ENCODE peak calls at places on chromosomes 12 and 14, in five cellular contexts. M is NCI-H1092, E is body of pancreas, P is Panc1, F is kidney glomerular epithelial cell. J is an unnamed sample.
A peak's percentile ranks its signal among the peaks of the same experiment; 100 is the strongest.

GRCh38 chr14:84273181-84273580 is 1256.8 kb upstream of the FLRT2 start:
- DNase-seq in M (no peak), E (no peak), P (no peak), F (no peak), J (no peak)

GRCh38 chr14:71932229-71932951 is at the start of gene RGS6:
- DNase-seq in M (no peak), E (peak; percentile 18), P (no peak), F (no peak), J (peak; percentile 6)

GRCh38 chr14:43012817-43013216 is 1406.1 kb downstream of the LRFN5 start:
- DNase-seq in M (no peak), E (no peak), P (no peak), F (no peak), J (no peak)

GRCh38 chr12:7832059-7832696 is 40.5 kb downstream of the SLC2A14 start:
- DNase-seq in M (no peak), E (peak; percentile 15), P (peak; percentile 4), F (no peak), J (no peak)

GRCh38 chr14:65915125-65915524 is 502.6 kb downstream of the FUT8 start:
- DNase-seq in M (no peak), E (no peak), P (no peak), F (no peak), J (no peak)

GRCh38 chr12:17076335-17076734 is 470.4 kb upstream of the LMO3 start:
- DNase-seq in M (peak; percentile 56), E (no peak), P (no peak), F (no peak), J (no peak)

GRCh38 chr12:8780389-8780788 is 42.0 kb upstream of the A2ML1 start:
- DNase-seq in M (no peak), E (no peak), P (peak; percentile 2), F (peak; percentile 5), J (no peak)

GRCh38 chr14:64303471-64303917 is 9.3 kb upstream of the ESR2 start:
- DNase-seq in M (peak; percentile 49), E (no peak), P (peak; percentile 32), F (peak; percentile 62), J (peak; percentile 48)

GRCh38 chr14:105077649-105077995 is 12.4 kb upstream of the GPR132 start:
- DNase-seq in M (no peak), E (no peak), P (no peak), F (no peak), J (no peak)

GRCh38 chr12:94262228-94263010 is 114.0 kb downstream of the PLXNC1 start:
- DNase-seq in M (no peak), E (peak; percentile 81), P (no peak), F (peak; percentile 81), J (no peak)

GRCh38 chr12:126198516-126198915 is 1133.3 kb downstream of the AACS start:
- DNase-seq in M (no peak), E (no peak), P (no peak), F (no peak), J (no peak)

GRCh38 chr12:113805673-113806072 is 160.5 kb downstream of the RBM19 start:
- DNase-seq in M (no peak), E (no peak), P (no peak), F (no peak), J (no peak)

GRCh38 chr12:93902736-93903562 is 225.8 kb downstream of the CRADD start:
- DNase-seq in M (no peak), E (no peak), P (no peak), F (no peak), J (no peak)

GRCh38 chr12:29763301-29763683 is 20.4 kb downstream of the TMTC1 start:
- DNase-seq in M (no peak), E (no peak), P (no peak), F (no peak), J (no peak)

GRCh38 chr12:1157046-1157445 is 166.0 kb downstream of the ERC1 start:
- DNase-seq in M (no peak), E (no peak), P (no peak), F (no peak), J (no peak)

J was measured in NCI-H1930.